ENCODE peak calls at places on chromosomes 13 and 19, in eight cellular contexts. F is breast epithelium, V is AG10803, M is uterus, N is lower leg skin, X is Peyer's patch, B is psoas muscle, O is fibroblast of mammary gland. I is an unnamed sample.

GRCh38 chr19:34228347-34228746 is 26.0 kb upstream of the GARRE1 start:
- DNase-seq in F (no peak), N (no peak), B (no peak), X (no peak), V (peak), M (no peak), O (peak), I (no peak)

GRCh38 chr13:90107658-90108057 is 1239.8 kb upstream of the MIR17HG start:
- DNase-seq in B (no peak), V (no peak), X (peak), F (no peak), M (no peak), N (no peak), O (no peak), I (no peak)

GRCh38 chr13:30581582-30581981 is 36.1 kb upstream of the USPL1 start:
- DNase-seq in O (peak), M (no peak), F (no peak), X (no peak), B (no peak), N (no peak), V (no peak), I (no peak)

GRCh38 chr19:11187409-11187808 is 9.9 kb downstream of the KANK2 start:
- DNase-seq in M (no peak), F (no peak), O (no peak), B (no peak), V (no peak), X (no peak), N (no peak), I (no peak)

GRCh38 chr13:105446197-105446596 is 1089.3 kb downstream of the EFNB2 start:
- DNase-seq in F (no peak), V (peak), N (no peak), M (no peak), X (no peak), B (no peak), O (peak), I (no peak)

GRCh38 chr13:114072421-114072820 is 60.0 kb downstream of the RASA3 start:
- DNase-seq in V (no peak), B (no peak), O (no peak), N (no peak), F (peak), M (no peak), X (no peak), I (no peak)

GRCh38 chr19:56119585-56119978 is 1.5 kb downstream of the ZNF787 start:
- DNase-seq in N (no peak), B (peak), O (peak), M (no peak), X (peak), V (peak), F (no peak), I (no peak)

GRCh38 chr13:39306639-39307589 is 268.7 kb downstream of the NHLRC3 start:
- DNase-seq in N (no peak), O (no peak), B (no peak), F (no peak), M (no peak), V (no peak), X (no peak), I (no peak)

GRCh38 chr19:24033308-24033961 is 53.6 kb upstream of the ZNF254 start:
- DNase-seq in B (peak), X (peak), M (peak), V (peak), F (peak), O (peak), N (peak), I (peak)

GRCh38 chr13:23433171-23434153 is at the start of gene SACS:
- DNase-seq in N (no peak), V (peak), M (no peak), B (no peak), X (no peak), O (peak), F (no peak), I (peak)

DNA sequence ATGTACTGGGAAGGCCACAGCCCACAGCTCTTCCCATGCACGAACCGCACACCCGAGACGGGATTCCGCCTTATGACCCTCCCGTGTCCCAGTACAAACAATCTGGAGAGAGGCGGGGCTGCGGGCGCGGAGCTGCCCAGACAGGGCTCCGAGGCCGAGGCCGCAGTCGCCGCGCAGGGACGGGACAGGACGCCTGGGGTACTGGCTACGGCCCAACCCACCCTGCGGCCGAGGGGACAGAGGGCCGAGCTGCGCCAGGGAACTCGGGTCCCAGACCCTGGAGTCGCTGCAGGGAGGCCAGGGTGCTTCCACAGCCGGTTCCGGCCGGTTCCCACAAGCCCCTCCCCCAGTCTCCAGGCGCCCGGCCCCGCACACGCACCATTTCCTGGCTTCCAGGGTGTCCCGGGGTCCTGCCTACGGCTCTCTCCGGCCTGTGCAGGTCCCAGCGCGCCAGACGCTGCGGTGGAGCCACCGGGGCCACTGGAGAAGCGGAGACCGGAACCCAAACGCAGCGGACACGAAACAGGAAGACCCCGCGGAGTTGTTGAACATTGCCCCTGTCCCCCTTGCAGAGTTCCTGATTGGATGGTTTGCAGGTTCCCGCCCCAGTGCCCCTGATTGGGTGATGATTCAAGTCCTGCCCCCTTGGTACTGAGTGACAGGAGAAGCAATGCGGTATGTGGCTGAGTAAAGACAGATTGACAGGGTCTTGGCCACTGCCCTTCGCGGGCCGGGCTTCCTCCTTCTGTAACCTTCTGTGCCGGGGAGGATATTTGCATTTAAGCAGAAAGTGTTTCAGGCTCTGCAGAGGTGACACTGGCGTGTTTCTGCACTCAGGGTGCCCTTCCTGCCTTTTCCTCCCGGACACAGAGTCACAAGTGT is at the start of gene ZNF564:
- DNase-seq in O (peak), X (peak), B (peak), V (peak), F (peak), N (peak), M (peak), I (peak)
- TF ChIP-seq CTCF in O (no peak), X (peak), B (no peak), V (no peak), F (no peak), N (no peak), M (peak), I (no peak)

GRCh38 chr19:12885749-12886706 is 973 bp downstream of the KLF1 start:
- DNase-seq in B (no peak), F (no peak), N (no peak), M (no peak), V (no peak), X (no peak), O (no peak), I (no peak)
- H3K4me3 ChIP-seq in B (peak), F (peak), N (no peak), M (peak), V (no peak), X (peak), O (no peak), I (no peak)

GRCh38 chr19:33022472-33023116 is 42.1 kb downstream of the RHPN2 start:
- DNase-seq in O (no peak), X (no peak), N (no peak), M (no peak), B (no peak), V (no peak), F (peak), I (no peak)
- TF ChIP-seq CTCF in O (no peak), X (no peak), N (no peak), M (no peak), B (no peak), V (no peak), F (no peak), I (no peak)

DNA sequence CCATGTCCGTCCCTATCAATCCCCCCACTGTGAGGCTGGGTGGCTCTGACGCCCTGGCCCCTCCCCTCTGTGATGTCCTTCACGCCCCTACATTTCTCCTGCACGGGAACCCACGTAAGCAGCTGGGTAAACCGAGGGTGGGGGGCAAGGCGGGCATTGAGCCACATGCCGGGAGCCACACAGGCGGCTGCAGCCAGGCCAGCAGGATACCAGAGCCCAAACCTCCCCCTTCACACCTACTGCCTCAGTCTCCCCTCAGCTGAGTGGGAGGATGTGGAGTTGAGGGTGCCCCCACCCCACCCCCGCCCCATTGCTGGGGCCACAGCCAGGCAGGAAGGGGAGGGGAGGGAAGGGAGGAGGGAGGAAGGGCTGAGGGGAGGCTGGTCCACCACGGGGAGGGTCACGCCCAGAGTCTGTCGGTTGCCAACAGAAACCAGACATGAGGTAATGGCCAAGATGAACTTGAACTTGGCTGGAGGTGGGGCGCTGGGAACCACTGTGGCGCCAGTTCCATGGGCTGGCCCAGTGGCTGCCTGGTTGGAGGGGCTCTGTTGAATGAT is 20.9 kb downstream of the SMIM24 start:
- DNase-seq in O (peak), X (peak), M (peak), F (peak), V (peak), N (peak), B (peak), I (peak)
- H3K4me3 ChIP-seq in O (no peak), X (no peak), M (peak), F (no peak), V (no peak), N (no peak), B (no peak), I (no peak)

GRCh38 chr19:57477191-57478008 is at the start of gene ZNF772:
- DNase-seq in N (peak), X (peak), M (peak), F (peak), B (peak), O (peak), V (peak), I (peak)
- TF ChIP-seq CTCF in N (no peak), X (peak), M (peak), F (peak), B (peak), O (peak), V (peak), I (peak)

DNA sequence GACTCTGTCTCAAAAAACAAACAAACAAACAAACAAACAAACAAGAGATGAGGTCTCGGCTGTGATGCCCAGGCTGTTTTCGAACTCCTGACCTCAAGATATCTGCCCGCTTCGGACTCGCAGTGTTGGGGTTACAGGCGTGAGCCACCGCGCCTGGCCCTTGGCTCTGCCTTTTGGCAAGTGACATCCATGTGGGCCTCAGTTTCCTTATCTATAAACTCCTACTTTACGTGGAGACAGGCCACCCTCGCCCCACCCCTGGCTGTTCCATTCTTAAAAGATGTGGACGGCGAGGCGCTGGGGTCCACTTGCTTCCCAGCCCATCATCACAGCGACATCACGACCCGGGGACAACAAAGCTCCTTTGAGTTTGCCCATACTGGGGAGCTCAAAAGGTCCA is 1.7 kb downstream of the TSSK6 start:
- DNase-seq in X (no peak), V (no peak), F (no peak), O (no peak), M (no peak), N (no peak), B (no peak), I (no peak)
- H3K4me3 ChIP-seq in X (peak), V (peak), F (peak), O (peak), M (no peak), N (no peak), B (peak), I (no peak)

GRCh38 chr19:18571564-18572344 is at the start of gene UBA52:
- DNase-seq in V (peak), N (peak), O (peak), X (peak), F (peak), B (peak), M (peak), I (peak)
- TF ChIP-seq CTCF in V (no peak), N (no peak), O (no peak), X (peak), F (no peak), B (no peak), M (peak), I (no peak)

GRCh38 chr13:65582160-65582559 is 1648.0 kb downstream of the PCDH9 start:
- DNase-seq in N (no peak), F (no peak), V (no peak), O (no peak), M (no peak), B (no peak), X (no peak), I (no peak)

GRCh38 chr13:65585346-65585745 is 1644.8 kb downstream of the PCDH9 start:
- DNase-seq in V (no peak), M (no peak), F (no peak), O (no peak), N (no peak), B (no peak), X (no peak), I (no peak)

GRCh38 chr13:65584126-65584525 is 1646.0 kb downstream of the PCDH9 start:
- DNase-seq in X (no peak), V (no peak), M (no peak), B (no peak), F (no peak), N (no peak), O (no peak), I (no peak)
- H3K4me3 ChIP-seq in X (no peak), V (no peak), M (no peak), B (no peak), F (no peak), N (no peak), O (no peak), I (no peak)

DNA sequence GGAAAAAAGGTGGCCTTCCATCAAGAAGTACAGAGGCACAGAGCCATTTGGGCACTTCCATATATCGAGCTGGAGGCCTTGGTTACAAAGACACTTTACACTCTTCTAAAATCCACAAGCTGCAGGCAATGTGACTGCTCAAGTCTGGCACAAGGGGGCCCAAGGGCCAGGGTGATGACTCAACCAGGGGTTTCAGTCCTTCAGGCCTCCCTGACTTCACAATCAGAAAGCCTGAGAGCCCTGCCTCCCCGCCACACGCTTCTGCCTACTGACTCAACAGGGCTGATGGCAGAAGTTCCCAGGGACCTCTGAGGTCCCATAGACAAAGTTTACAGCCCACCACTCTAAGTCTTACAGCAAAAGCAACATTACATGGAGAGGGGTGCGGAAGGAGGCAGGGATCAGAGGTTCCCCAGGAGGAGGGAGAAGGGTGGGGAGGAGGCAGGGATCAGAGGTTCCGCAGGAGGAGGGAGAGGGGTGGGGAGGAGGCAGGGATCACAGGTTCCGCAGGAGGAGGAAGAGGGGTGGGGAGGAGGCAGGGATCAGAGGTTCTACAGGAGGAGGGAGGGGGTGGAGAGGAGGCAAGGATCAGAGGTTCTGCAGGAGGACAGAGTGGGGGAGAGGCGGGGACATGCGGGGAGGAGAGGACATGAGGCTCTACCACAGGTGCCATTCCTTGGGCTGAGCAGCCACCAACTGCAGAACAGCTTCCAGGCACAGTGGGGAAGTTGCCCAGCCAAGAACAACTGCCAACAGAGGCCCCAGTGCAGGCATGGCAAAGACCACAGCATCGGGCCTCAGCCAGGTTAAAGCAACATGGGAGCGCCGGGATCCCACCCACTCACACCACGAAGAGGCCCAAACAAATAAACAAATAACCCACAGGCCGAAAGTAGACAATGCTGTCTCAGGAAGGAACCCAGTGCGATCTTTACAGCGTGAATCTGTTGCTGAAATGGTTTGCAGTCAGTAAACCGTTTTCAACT is 52.0 kb downstream of the SLC7A1 start:
- DNase-seq in V (peak), M (no peak), N (no peak), O (peak), X (peak), F (no peak), B (no peak), I (peak)
- TF ChIP-seq CTCF in V (peak), M (no peak), N (no peak), O (peak), X (peak), F (no peak), B (no peak), I (no peak)